ENCODE peak calls at places on chromosomes 16 and 17, in four cellular contexts. F is prostate gland, P is right cardiac atrium, T is fibroblast of lung. A is an unnamed sample. For H3K4me1, the result is how much of the 10 kb centered on the place peaks cover.

GRCh38 chr16:4184038-4184702 is 57.7 kb downstream of the SRL start:
- DNase-seq in F (no peak), P (no peak), T (no peak), A (no peak)

GRCh38 chr17:4358154-4358553 is 8.3 kb downstream of the UBE2G1 start:
- DNase-seq in F (no peak), P (no peak), T (no peak), A (no peak)

GRCh38 chr17:8138672-8139371 is 13.4 kb downstream of the PER1 start:
- DNase-seq in F (peak), P (peak), T (peak), A (peak)

GRCh38 chr16:74720579-74720978 is 19.9 kb upstream of the MLKL start:
- DNase-seq in F (no peak), P (no peak), T (no peak), A (no peak)

GRCh38 chr17:35947156-35947585 is 3.7 kb upstream of the LYZL6 start:
- DNase-seq in F (no peak), P (peak), T (peak), A (no peak)

GRCh38 chr16:1181715-1182671 is 29.1 kb downstream of the CACNA1H start:
- DNase-seq in F (no peak), P (peak), T (peak), A (peak)

GRCh38 chr17:78357687-78358537 is 2.0 kb downstream of the SOCS3 start:
- DNase-seq in F (no peak), P (peak), T (no peak), A (no peak)

GRCh38 chr16:52471650-52472370 is 75.1 kb downstream of the TOX3 start:
- DNase-seq in F (no peak), P (no peak), T (no peak), A (no peak)

GRCh38 chr16:66542396-66542795 is 7.5 kb downstream of the TK2 start:
- DNase-seq in F (no peak), P (no peak), T (no peak), A (no peak)

GRCh38 chr16:6898896-6899295 is 433.7 kb upstream of the RBFOX1 start:
- DNase-seq in F (no peak), P (no peak), T (no peak), A (no peak)

GRCh38 chr16:81431554-81432353 is 12.9 kb upstream of the CMIP start:
- DNase-seq in F (no peak), P (no peak), T (peak), A (no peak)

GRCh38 chr16:7867831-7868230 is 535.2 kb downstream of the RBFOX1 start:
- DNase-seq in F (no peak), P (no peak), T (no peak), A (no peak)

GRCh38 chr16:2952679-2953078 is 11.4 kb upstream of the KREMEN2 start:
- DNase-seq in F (peak), P (peak), T (no peak), A (no peak)

GRCh38 chr16:1125471-1125870 is 27.4 kb upstream of the CACNA1H start:
- DNase-seq in F (no peak), P (no peak), T (peak), A (no peak)

GRCh38 chr17:16447676-16448075 is 32.3 kb downstream of the TRPV2 start:
- DNase-seq in F (no peak), P (no peak), T (no peak), A (no peak)

GRCh38 chr16:88754912-88755744 is 29.9 kb downstream of the PIEZO1 start:
- DNase-seq in F (peak), P (no peak), T (peak), A (no peak)

GRCh38 chr17:19006698-19007097 is 2.1 kb upstream of the FAM83G start:
- DNase-seq in F (no peak), P (no peak), T (no peak), A (no peak)

GRCh38 chr17:59310263-59310920 is 21.1 kb upstream of the YPEL2 start:
- DNase-seq in F (no peak), P (no peak), T (no peak), A (no peak)

GRCh38 chr17:27651411-27652345 is 20.7 kb downstream of the LGALS9 start:
- DNase-seq in F (peak), P (peak), T (peak), A (peak)

GRCh38 chr16:68335175-68335574 is 24.4 kb downstream of the PRMT7 start:
- DNase-seq in F (no peak), P (no peak), T (no peak), A (no peak)

GRCh38 chr17:36949461-36949927 is 740 bp downstream of the AATF start:
- DNase-seq in F (no peak), P (no peak), T (peak), A (no peak)

GRCh38 chr16:11396241-11397048 is 51.2 kb downstream of the RMI2 start:
- DNase-seq in F (peak), P (peak), T (peak), A (peak)

GRCh38 chr17:67400193-67400592 is 23.1 kb downstream of the PITPNC1 start:
- DNase-seq in F (no peak), P (no peak), T (peak), A (no peak)

GRCh38 chr17:67403065-67403464 is 26.0 kb downstream of the PITPNC1 start:
- DNase-seq in F (no peak), P (no peak), T (no peak), A (no peak)

GRCh38 chr17:67401598-67402504 is 24.8 kb downstream of the PITPNC1 start:
- DNase-seq in F (no peak), P (no peak), T (no peak), A (no peak)

GRCh38 chr17:67401106-67401505 is 24.0 kb downstream of the PITPNC1 start:
- DNase-seq in F (no peak), P (no peak), T (no peak), A (no peak)

GRCh38 chr17:67399676-67400075 is 22.6 kb downstream of the PITPNC1 start:
- DNase-seq in F (no peak), P (no peak), T (no peak), A (no peak)
- H3K4me1 ChIP-seq in F (under half), P (under half), T (under half), A (under half)

DNA sequence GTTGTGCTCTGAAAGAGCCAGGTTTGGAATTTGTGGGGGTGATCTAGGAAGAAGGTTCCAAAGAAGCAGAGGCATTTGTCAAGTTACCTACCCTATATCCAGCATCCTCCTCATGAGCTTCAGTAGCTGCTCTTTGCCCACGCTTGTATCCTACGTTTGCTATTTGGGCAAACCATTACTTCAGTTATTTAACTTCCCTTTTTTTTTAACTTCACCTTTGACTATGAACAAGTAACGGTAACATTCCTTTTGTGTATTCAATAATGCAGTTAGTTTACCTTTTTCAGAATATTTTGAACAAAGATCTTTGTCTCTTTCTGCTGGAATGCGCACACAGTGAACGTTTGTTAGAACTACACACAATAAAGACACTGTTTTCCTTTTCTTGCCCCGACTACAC is 41.5 kb downstream of the CYB5B start:
- DNase-seq in F (no peak), P (no peak), T (no peak), A (no peak)
- H3K27ac ChIP-seq in F (peak), P (no peak), T (no peak), A (no peak)

DNA sequence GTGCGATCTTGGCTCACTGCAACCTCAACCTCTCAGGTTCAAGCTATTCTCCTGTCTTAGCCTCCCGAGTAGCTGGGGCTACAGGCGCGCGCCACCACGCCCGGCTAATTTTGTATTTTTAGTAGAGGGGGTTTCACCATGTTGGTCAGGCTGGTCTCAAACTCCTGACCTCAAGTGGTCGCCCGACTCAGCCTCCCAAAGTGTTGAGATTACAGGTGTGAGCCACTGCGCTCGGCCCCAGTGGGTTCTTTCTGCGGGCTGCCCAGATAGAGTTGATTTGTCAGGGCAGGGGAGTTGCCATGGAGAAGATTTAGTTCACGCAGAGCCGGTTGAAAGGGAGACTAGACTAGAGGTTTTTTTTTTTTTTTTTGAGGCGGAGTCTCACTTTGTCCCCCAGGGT is 1.7 kb downstream of the TBCD start:
- DNase-seq in F (no peak), P (no peak), T (no peak), A (no peak)
- H3K4me3 ChIP-seq in F (no peak), P (no peak), T (no peak), A (peak)

GRCh38 chr17:76542566-76542971 is 2.7 kb downstream of the PRCD start:
- DNase-seq in F (no peak), P (no peak), T (no peak), A (peak)

GRCh38 chr17:76544123-76544915 is 4.5 kb downstream of the PRCD start:
- DNase-seq in F (no peak), P (peak), T (no peak), A (peak)

GRCh38 chr17:76544916-76545365 is 5.1 kb downstream of the PRCD start:
- DNase-seq in F (no peak), P (no peak), T (no peak), A (no peak)

GRCh38 chr17:76542984-76543383 is 3.1 kb downstream of the PRCD start:
- DNase-seq in F (no peak), P (no peak), T (no peak), A (peak)

GRCh38 chr17:76543482-76544122 is 3.8 kb downstream of the PRCD start:
- DNase-seq in F (no peak), P (peak), T (no peak), A (peak)
- H3K4me1 ChIP-seq in F (under half), P (under half), T (under half), A (half or more)

GRCh38 chr16:84611041-84611440 is 6.8 kb downstream of the COTL1 start:
- DNase-seq in F (no peak), P (no peak), T (peak), A (no peak)
- H3K27ac ChIP-seq in F (no peak), P (no peak), T (no peak), A (no peak)

GRCh38 chr17:47866941-47867340 is 16.0 kb upstream of the SP6 start:
- DNase-seq in F (no peak), P (no peak), T (peak), A (no peak)

GRCh38 chr17:47864791-47865216 is 13.8 kb upstream of the SP6 start:
- DNase-seq in F (no peak), P (no peak), T (no peak), A (no peak)

GRCh38 chr17:47860396-47860795 is 9.4 kb upstream of the SP6 start:
- DNase-seq in F (no peak), P (no peak), T (no peak), A (no peak)

GRCh38 chr17:47857551-47858410 is 6.8 kb upstream of the SP6 start:
- DNase-seq in F (no peak), P (no peak), T (no peak), A (no peak)

DNA sequence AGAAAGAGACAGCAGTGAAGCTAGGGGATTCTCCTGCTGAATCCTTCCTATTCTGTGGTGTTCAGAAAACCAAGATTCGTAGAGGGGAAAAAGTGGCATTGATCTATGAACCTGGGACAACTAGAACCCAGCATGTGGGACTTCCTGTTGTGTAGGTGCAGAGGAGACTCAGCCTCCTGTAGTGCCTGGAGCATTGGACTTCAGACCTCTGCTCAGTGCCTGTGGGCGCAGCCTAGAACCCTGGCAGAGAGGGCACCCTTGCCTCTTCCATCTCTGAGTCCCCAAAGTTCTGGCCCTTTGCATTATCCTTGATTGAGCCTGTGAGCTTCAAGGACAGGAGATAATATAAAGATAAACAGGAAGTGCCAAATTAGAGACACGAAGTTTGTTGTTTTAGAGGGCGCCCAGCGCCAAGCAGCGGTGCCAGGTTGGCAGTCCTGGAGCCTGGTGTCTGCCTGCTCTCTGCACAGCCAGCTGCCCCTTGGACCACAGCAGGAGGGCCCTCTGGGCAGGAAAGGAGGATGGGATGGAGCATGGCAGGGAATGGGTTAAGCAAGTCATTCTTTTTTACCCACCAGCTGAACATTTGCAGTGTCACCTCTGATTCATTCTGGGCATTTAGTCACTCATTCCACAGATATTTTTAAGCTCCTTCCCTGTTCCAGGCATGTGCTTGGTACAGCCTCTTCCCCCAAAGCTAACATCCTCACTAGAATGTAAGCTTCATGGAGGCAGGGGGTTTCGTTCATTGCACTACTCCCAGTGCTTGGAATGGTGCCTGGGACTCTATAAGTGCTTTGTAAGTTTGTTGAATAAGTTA is 11.9 kb upstream of the SP6 start:
- DNase-seq in F (no peak), P (no peak), T (peak), A (no peak)
- H3K4me3 ChIP-seq in F (no peak), P (no peak), T (no peak), A (no peak)

DNA sequence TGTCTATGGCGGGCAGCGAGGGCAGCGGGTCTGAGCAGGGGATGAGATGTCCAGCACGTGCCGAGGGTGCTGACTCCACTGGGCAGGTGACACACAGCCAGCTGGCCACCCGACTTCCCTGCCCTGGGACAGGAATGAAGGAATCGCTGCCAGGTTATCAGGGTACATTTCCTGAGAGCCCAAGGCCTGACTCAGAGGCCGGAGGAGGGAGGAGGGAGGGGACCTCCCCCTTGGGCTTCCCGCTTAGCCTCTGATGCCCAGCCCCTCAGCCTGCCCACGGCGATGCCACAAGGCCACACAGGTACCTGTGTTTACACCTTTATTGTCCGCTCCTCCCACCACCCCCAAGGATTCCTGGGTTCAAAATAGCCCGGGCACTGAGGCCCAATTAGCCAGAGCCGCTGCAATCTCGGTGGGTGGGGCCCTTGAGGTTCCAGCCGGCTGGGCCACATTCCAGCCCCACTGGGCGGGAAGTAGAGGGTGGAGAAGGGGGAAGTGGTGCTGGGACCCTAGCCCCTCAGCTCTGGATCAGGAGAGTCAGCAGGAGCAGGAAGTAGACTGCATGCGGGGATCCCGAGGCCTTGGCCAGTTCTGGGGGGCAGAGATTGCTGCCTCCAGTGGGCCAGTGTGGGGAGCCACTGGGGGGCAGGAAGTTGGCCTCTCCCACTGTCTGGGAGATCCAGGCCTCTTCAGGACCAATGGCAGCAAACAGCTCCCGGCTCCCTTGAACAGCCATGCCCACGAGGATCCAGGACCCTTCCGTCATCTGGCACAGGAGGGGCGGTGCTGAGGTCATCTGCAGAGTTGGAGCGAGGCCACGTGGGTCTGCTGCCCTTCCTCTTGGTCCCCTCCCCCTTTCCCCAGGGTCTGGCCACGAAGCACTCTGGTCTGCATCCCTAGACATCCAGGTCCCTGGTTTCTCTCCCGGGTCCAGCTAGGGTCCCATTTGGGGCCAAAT is 3.4 kb upstream of the PRSS8 start:
- DNase-seq in F (peak), P (peak), T (peak), A (peak)
- H3K4me1 ChIP-seq in F (under half), P (under half), T (under half), A (half or more)